ENCODE peak calls at places on chromosomes 7 and 10, in seven cellular contexts. C is astrocyte, D is fibroblast of the aortic adventitia, T is mammary epithelial cell, Y is adipocyte, W is psoas muscle, I is Caco-2. O is an unnamed sample.

GRCh38 chr7:69708857-69709256 is 110.6 kb downstream of the AUTS2 start:
- DNase-seq in W (no peak), D (peak; percentile 35), T (no peak), I (no peak), C (peak; percentile 67), Y (peak; percentile 50), O (peak; percentile 2)

GRCh38 chr7:5514440-5515035 is 90.9 kb upstream of the TNRC18 start:
- DNase-seq in D (no peak), Y (peak; percentile 59), T (no peak), W (no peak), I (peak; percentile 77), C (no peak), O (no peak)

GRCh38 chr10:2791774-2792443 is 275.4 kb upstream of the PFKP start:
- DNase-seq in T (no peak), I (no peak), C (no peak), W (no peak), Y (no peak), D (no peak), O (no peak)

GRCh38 chr10:13555884-13556529 is 27.2 kb upstream of the BEND7 start:
- DNase-seq in T (no peak), C (no peak), Y (no peak), W (no peak), I (no peak), D (no peak), O (no peak)

GRCh38 chr7:136405931-136406777 is 429.0 kb upstream of the MTPN start:
- DNase-seq in T (peak; percentile 35), D (peak; percentile 67), W (no peak), Y (peak; percentile 83), I (peak; percentile 59), C (peak; percentile 35), O (peak; percentile 20)

GRCh38 chr7:100119701-100120517 is 475 bp downstream of the CNPY4 start:
- DNase-seq in C (peak; percentile 28), Y (peak; percentile 79), I (peak; percentile 74), T (no peak), W (peak; percentile 80), D (peak; percentile 66), O (peak; percentile 82)

GRCh38 chr10:125694874-125695273 is 11.9 kb upstream of the TEX36 start:
- DNase-seq in I (no peak), W (no peak), C (peak; percentile 95), T (peak; percentile 59), Y (peak; percentile 91), D (peak; percentile 94), O (peak; percentile 74)

GRCh38 chr10:35613597-35614226 is 8.6 kb downstream of the GJD4 start:
- DNase-seq in D (peak; percentile 72), T (no peak), I (peak; percentile 30), C (no peak), Y (peak; percentile 35), W (no peak), O (peak; percentile 4)

GRCh38 chr7:116500071-116500853 is 724 bp downstream of the CAV2 start:
- DNase-seq in T (peak; percentile 94), W (peak; percentile 59), Y (peak; percentile 62), C (peak; percentile 75), D (peak; percentile 57), I (peak; percentile 13), O (no peak)

GRCh38 chr7:30330134-30331111 is 46.0 kb downstream of the ZNRF2 start:
- DNase-seq in I (no peak), D (no peak), T (no peak), Y (no peak), W (no peak), C (peak; percentile 17), O (no peak)

GRCh38 chr7:30717181-30717580 is 34.8 kb upstream of the INMT start:
- DNase-seq in T (peak; percentile 50), I (no peak), Y (no peak), D (no peak), W (no peak), C (no peak), O (peak; percentile 53)

GRCh38 chr7:44306608-44307007 is 18.8 kb downstream of the CAMK2B start:
- DNase-seq in Y (no peak), C (no peak), D (no peak), T (no peak), W (peak; percentile 15), I (no peak), O (no peak)

GRCh38 chr10:7932301-7933036 is 114.2 kb downstream of the TAF3 start:
- DNase-seq in Y (no peak), I (peak; percentile 66), C (peak; percentile 22), W (no peak), D (no peak), T (no peak), O (no peak)

GRCh38 chr10:34280599-34281374 is 534.3 kb downstream of the PARD3 start:
- DNase-seq in W (no peak), Y (peak; percentile 92), T (peak; percentile 99), C (peak; percentile 98), I (no peak), D (peak; percentile 96), O (peak; percentile 96)

GRCh38 chr7:98205162-98205845 is 5.9 kb upstream of the BHLHA15 start:
- DNase-seq in W (no peak), T (no peak), D (no peak), I (no peak), Y (no peak), C (no peak), O (no peak)

GRCh38 chr7:55343002-55343781 is 21.9 kb upstream of the LANCL2 start:
- DNase-seq in T (no peak), C (no peak), W (no peak), Y (no peak), D (no peak), I (no peak), O (no peak)

GRCh38 chr10:95431900-95432342 is 129.2 kb downstream of the SORBS1 start:
- DNase-seq in I (no peak), Y (no peak), C (no peak), W (no peak), D (no peak), T (peak; percentile 21), O (no peak)

GRCh38 chr7:43647772-43648643 is 65.1 kb downstream of the STK17A start:
- DNase-seq in C (peak; percentile 100), T (peak; percentile 97), I (no peak), D (peak; percentile 100), W (peak; percentile 85), Y (peak; percentile 99), O (peak; percentile 99)

GRCh38 chr10:32141018-32141807 is 85.0 kb upstream of the KIF5B start:
- DNase-seq in W (no peak), T (no peak), Y (no peak), D (peak; percentile 79), C (no peak), I (no peak), O (peak; percentile 53)

GRCh38 chr7:129607471-129608120 is 3.9 kb upstream of the NRF1 start:
- DNase-seq in Y (peak; percentile 49), W (no peak), C (no peak), D (peak; percentile 50), T (peak; percentile 36), I (peak; percentile 35), O (no peak)

GRCh38 chr7:76108540-76109233 is 60.8 kb downstream of the MDH2 start:
- DNase-seq in D (peak; percentile 45), T (no peak), W (no peak), Y (no peak), C (peak; percentile 32), I (peak; percentile 21), O (peak; percentile 18)

DNA sequence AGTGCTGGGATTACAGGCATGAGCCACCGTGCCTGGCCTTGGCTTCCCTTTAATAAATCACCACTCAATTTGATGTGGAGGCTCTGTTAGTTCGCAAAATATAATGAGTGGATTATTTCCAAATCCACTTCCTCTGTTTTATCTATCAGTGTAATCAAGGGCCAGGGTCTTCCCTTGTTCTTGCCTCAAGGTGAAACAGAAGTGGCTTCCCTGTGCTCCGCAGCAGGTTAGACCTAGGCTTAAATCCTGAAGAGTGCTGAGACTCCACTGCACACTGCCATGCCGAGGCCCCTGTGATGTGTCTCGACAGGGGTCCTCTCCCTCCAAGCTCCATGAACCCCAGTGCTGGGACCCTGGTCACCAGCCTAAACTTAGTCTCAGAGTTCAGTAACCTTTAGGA is 59.0 kb downstream of the MDH2 start:
- DNase-seq in D (no peak), W (no peak), I (no peak), Y (no peak), T (no peak), C (no peak), O (no peak)
- H3K4me3 ChIP-seq in D (no peak overlapping the region), W (no peak overlapping the region), I (no peak overlapping the region), Y (no peak overlapping the region), T (no peak overlapping the region), C (no peak overlapping the region), O (no peak overlapping the region)

DNA sequence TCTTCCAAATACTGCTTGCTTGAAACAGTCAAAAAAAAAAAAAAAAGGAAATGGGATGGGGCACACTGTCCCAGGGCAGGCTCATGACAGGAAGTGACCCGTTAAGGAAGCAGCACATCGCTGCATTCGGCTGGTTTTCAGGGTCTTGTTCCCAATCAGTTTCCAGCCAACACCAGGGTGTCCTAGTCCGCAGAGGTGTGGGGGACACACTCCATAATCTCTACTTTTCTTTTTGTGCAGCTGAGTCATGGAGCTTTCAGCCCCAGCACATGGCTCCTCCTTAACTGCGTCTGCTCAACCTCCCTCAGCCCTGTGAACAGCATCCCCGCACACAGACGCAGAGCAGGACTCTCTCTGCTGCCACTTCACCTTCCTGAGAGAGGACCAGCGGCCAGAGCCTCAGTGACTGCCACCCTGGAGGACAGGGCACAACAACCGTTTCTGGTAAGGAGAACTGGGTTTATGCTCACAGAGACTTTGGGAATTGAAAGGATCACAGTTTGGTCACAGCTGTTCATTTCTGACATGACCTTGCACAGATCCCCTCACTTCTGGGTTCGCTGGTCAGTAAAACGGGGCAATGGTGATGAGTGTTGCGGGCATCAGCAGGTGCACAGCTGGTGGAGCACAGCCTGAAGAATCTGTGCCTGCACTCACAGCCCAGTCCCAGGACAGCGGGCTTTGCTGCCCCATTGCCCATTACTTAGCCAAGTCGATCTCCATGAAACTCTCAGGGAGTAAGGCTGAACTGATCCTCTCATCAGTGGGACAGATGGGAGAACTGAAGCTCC is at the start of gene GIMAP5:
- DNase-seq in C (no peak), T (no peak), I (no peak), W (peak; percentile 53), Y (no peak), D (no peak), O (no peak)
- H3K4me3 ChIP-seq in C (no peak within 1 kb of the TSS), T (no peak within 1 kb of the TSS), I (no peak within 1 kb of the TSS), W (peak within 1 kb of the TSS; percentile 63), Y (no peak within 1 kb of the TSS), D (no peak within 1 kb of the TSS), O (no peak within 1 kb of the TSS)

DNA sequence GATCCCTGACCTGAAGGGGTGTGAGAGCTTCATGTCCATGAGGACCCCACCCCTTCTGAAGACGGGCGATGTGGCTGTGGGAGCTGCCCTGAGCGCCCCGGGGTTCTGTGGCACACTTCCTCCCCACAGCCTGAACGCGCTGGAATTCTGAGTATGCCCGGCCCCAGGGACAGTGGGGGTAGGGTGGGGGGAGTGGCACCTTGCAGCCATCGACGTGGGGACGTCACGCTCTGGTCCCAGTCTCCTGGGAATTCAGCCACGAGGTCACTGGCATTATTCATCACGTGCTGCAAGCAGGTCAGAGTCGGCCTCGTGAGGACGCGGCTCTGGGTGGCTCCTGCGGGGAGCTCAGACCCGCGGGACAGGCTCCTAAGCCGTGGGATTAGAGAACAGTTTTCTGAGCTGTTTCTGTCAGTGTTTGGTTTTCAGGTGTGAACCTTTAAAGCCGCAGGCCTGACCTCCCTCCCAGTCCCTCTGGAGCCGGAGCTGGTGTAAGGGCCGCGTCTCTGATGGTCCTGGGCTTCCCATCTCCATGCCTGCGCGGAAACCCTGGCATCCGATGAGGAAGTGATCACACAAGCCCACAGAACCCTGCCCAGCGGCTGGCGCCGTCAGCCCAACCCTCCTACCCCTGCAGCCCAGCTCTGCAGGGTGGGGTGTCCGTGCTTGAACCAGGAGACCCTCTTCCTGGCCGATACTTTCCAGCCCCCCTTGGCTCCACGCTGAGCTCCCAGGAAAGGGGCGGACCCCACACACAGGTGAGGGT is 16.2 kb downstream of the GPR146 start:
- DNase-seq in T (no peak), W (peak; percentile 63), C (no peak), D (no peak), I (peak; percentile 26), Y (no peak), O (no peak)
- H3K4me3 ChIP-seq in T (no peak overlapping the region), W (no peak overlapping the region), C (no peak overlapping the region), D (no peak overlapping the region), I (no peak overlapping the region), Y (no peak overlapping the region), O (no peak overlapping the region)

GRCh38 chr10:65033957-65034356 is 1512.8 kb downstream of the REEP3 start:
- DNase-seq in W (no peak), D (no peak), C (no peak), I (no peak), T (no peak), Y (no peak), O (no peak)
- H3K4me3 ChIP-seq in W (no peak overlapping the region), D (no peak overlapping the region), C (no peak overlapping the region), I (no peak overlapping the region), T (no peak overlapping the region), Y (no peak overlapping the region), O (no peak overlapping the region)

O was measured in foreskin fibroblast.